ENCODE peak calls at places on chromosome 17, in nine cellular contexts. One of them, this sample, is unnamed.
A peak's percentile ranks its signal among the peaks of the same experiment; 100 is the strongest.

GRCh38 chr17:34443832-34444469 is 80.9 kb upstream of the CCL1 start:
- DNase-seq in lower leg skin: no peak
- DNase-seq in B cell: no peak
- DNase-seq in mucosa of descending colon: peak; percentile 4
- DNase-seq in progenitor cell of endocrine pancreas: no peak
- DNase-seq in keratinocyte: no peak
- DNase-seq in CD8-positive, alpha-beta T cell: no peak
- DNase-seq in AG04450: no peak
- DNase-seq in cardiac fibroblast: no peak
- DNase-seq in this sample: no peak

GRCh38 chr17:82332669-82333278 is 792 bp downstream of the SECTM1 start:
- DNase-seq in lower leg skin: no peak
- DNase-seq in B cell: peak; percentile 56
- DNase-seq in mucosa of descending colon: peak; percentile 59
- DNase-seq in progenitor cell of endocrine pancreas: no peak
- DNase-seq in keratinocyte: peak; percentile 35
- DNase-seq in CD8-positive, alpha-beta T cell: peak; percentile 28
- DNase-seq in AG04450: no peak
- DNase-seq in cardiac fibroblast: peak; percentile 32
- DNase-seq in this sample: no peak

GRCh38 chr17:3879591-3880417 is 13.0 kb downstream of the CAMKK1 start:
- DNase-seq in lower leg skin: no peak
- DNase-seq in B cell: no peak
- DNase-seq in mucosa of descending colon: no peak
- DNase-seq in progenitor cell of endocrine pancreas: no peak
- DNase-seq in keratinocyte: no peak
- DNase-seq in CD8-positive, alpha-beta T cell: no peak
- DNase-seq in AG04450: no peak
- DNase-seq in cardiac fibroblast: no peak
- DNase-seq in this sample: no peak

GRCh38 chr17:47207143-47208067 is 1.7 kb upstream of the MYL4 start:
- DNase-seq in lower leg skin: no peak
- DNase-seq in B cell: no peak
- DNase-seq in mucosa of descending colon: no peak
- DNase-seq in progenitor cell of endocrine pancreas: no peak
- DNase-seq in keratinocyte: no peak
- DNase-seq in CD8-positive, alpha-beta T cell: no peak
- DNase-seq in AG04450: no peak
- DNase-seq in cardiac fibroblast: no peak
- DNase-seq in this sample: no peak

GRCh38 chr17:4485676-4486646 is 12.7 kb upstream of the SPNS2 start:
- DNase-seq in lower leg skin: no peak
- DNase-seq in B cell: peak; percentile 53
- DNase-seq in mucosa of descending colon: peak; percentile 33
- DNase-seq in progenitor cell of endocrine pancreas: no peak
- DNase-seq in keratinocyte: no peak
- DNase-seq in CD8-positive, alpha-beta T cell: peak; percentile 68
- DNase-seq in AG04450: no peak
- DNase-seq in cardiac fibroblast: no peak
- DNase-seq in this sample: no peak

GRCh38 chr17:42316755-42317154 is 28.5 kb downstream of the STAT5A start:
- DNase-seq in lower leg skin: no peak
- DNase-seq in B cell: no peak
- DNase-seq in mucosa of descending colon: no peak
- DNase-seq in progenitor cell of endocrine pancreas: no peak
- DNase-seq in keratinocyte: no peak
- DNase-seq in CD8-positive, alpha-beta T cell: no peak
- DNase-seq in AG04450: no peak
- DNase-seq in cardiac fibroblast: no peak
- DNase-seq in this sample: no peak

GRCh38 chr17:29357232-29357631 is 32.9 kb upstream of the TAOK1 start:
- DNase-seq in lower leg skin: no peak
- DNase-seq in B cell: no peak
- DNase-seq in mucosa of descending colon: no peak
- DNase-seq in progenitor cell of endocrine pancreas: no peak
- DNase-seq in keratinocyte: no peak
- DNase-seq in CD8-positive, alpha-beta T cell: no peak
- DNase-seq in AG04450: no peak
- DNase-seq in cardiac fibroblast: no peak
- DNase-seq in this sample: no peak

GRCh38 chr17:56020369-56020768 is 132.9 kb upstream of the ANKFN1 start:
- DNase-seq in lower leg skin: no peak
- DNase-seq in B cell: no peak
- DNase-seq in mucosa of descending colon: no peak
- DNase-seq in progenitor cell of endocrine pancreas: no peak
- DNase-seq in keratinocyte: no peak
- DNase-seq in CD8-positive, alpha-beta T cell: no peak
- DNase-seq in AG04450: no peak
- DNase-seq in cardiac fibroblast: no peak
- DNase-seq in this sample: no peak

GRCh38 chr17:79298801-79299200 is 224.2 kb downstream of the ENGASE start:
- DNase-seq in lower leg skin: no peak
- DNase-seq in B cell: no peak
- DNase-seq in mucosa of descending colon: no peak
- DNase-seq in progenitor cell of endocrine pancreas: no peak
- DNase-seq in keratinocyte: no peak
- DNase-seq in CD8-positive, alpha-beta T cell: no peak
- DNase-seq in AG04450: no peak
- DNase-seq in cardiac fibroblast: no peak
- DNase-seq in this sample: no peak

GRCh38 chr17:12918132-12918531 is 99.7 kb downstream of the ELAC2 start:
- DNase-seq in lower leg skin: no peak
- DNase-seq in B cell: no peak
- DNase-seq in mucosa of descending colon: no peak
- DNase-seq in progenitor cell of endocrine pancreas: no peak
- DNase-seq in keratinocyte: no peak
- DNase-seq in CD8-positive, alpha-beta T cell: no peak
- DNase-seq in AG04450: no peak
- DNase-seq in cardiac fibroblast: no peak
- DNase-seq in this sample: no peak

GRCh38 chr17:2701161-2701995 is 10.2 kb downstream of the CLUH start:
- DNase-seq in lower leg skin: peak; percentile 87
- DNase-seq in B cell: no peak
- DNase-seq in mucosa of descending colon: no peak
- DNase-seq in progenitor cell of endocrine pancreas: no peak
- DNase-seq in keratinocyte: no peak
- DNase-seq in CD8-positive, alpha-beta T cell: no peak
- DNase-seq in AG04450: no peak
- DNase-seq in cardiac fibroblast: no peak
- DNase-seq in this sample: no peak

GRCh38 chr17:2700491-2701141 is 10.9 kb downstream of the CLUH start:
- DNase-seq in lower leg skin: peak; percentile 75
- DNase-seq in B cell: no peak
- DNase-seq in mucosa of descending colon: no peak
- DNase-seq in progenitor cell of endocrine pancreas: no peak
- DNase-seq in keratinocyte: no peak
- DNase-seq in CD8-positive, alpha-beta T cell: no peak
- DNase-seq in AG04450: no peak
- DNase-seq in cardiac fibroblast: no peak
- DNase-seq in this sample: no peak

GRCh38 chr17:2703606-2704005 is 8.0 kb downstream of the CLUH start:
- DNase-seq in lower leg skin: no peak
- DNase-seq in B cell: no peak
- DNase-seq in mucosa of descending colon: no peak
- DNase-seq in progenitor cell of endocrine pancreas: no peak
- DNase-seq in keratinocyte: no peak
- DNase-seq in CD8-positive, alpha-beta T cell: no peak
- DNase-seq in AG04450: no peak
- DNase-seq in cardiac fibroblast: no peak
- DNase-seq in this sample: no peak

GRCh38 chr17:2703181-2703580 is 8.4 kb downstream of the CLUH start:
- DNase-seq in lower leg skin: no peak
- DNase-seq in B cell: no peak
- DNase-seq in mucosa of descending colon: no peak
- DNase-seq in progenitor cell of endocrine pancreas: no peak
- DNase-seq in keratinocyte: no peak
- DNase-seq in CD8-positive, alpha-beta T cell: no peak
- DNase-seq in AG04450: no peak
- DNase-seq in cardiac fibroblast: no peak
- DNase-seq in this sample: no peak

GRCh38 chr17:2701996-2702741 is 9.4 kb downstream of the CLUH start:
- DNase-seq in lower leg skin: peak; percentile 83
- DNase-seq in B cell: no peak
- DNase-seq in mucosa of descending colon: no peak
- DNase-seq in progenitor cell of endocrine pancreas: no peak
- DNase-seq in keratinocyte: no peak
- DNase-seq in CD8-positive, alpha-beta T cell: no peak
- DNase-seq in AG04450: no peak
- DNase-seq in cardiac fibroblast: no peak
- DNase-seq in this sample: no peak
- TF ChIP-seq CTCF in lower leg skin: no peak
- TF ChIP-seq CTCF in B cell: no peak
- TF ChIP-seq CTCF in mucosa of descending colon: no peak
- TF ChIP-seq CTCF in progenitor cell of endocrine pancreas: no peak
- TF ChIP-seq CTCF in keratinocyte: no peak
- TF ChIP-seq CTCF in CD8-positive, alpha-beta T cell: no peak
- TF ChIP-seq CTCF in AG04450: no peak
- TF ChIP-seq CTCF in cardiac fibroblast: no peak
- TF ChIP-seq CTCF in this sample: no peak

DNA sequence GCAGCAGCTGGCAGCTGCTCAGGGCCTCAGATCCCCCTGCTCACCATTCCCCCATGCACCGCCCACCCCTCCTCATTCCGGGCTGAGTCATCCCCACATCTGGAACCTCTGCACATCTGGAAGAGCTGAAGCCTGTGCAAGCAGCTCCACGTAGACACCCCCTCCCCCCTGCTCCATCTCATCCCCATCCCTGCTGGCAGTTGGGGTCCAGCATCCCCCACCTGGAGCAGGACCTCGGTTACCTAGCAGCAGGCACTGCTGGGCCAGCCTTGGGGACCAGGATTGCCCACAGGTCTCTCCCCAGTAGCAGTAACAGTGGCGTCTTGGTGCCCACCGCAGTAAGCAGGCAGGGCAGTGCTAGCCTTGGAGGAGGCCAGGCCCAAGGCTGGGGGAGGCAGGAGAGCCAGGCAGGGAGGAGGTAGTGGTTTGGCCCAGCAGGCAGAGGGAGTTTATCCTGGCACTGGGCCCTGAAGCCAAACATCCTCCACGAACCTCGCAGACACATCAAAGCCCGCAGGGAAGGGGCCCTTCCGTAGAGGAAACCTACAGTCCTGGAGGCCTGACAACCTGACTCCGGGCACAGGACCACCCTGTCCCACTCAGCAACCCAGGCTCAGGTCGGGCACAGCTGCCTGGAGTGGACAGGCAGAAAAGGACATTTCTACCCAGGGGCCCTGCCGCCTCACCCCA is 7.7 kb upstream of the TMEM92 start:
- DNase-seq in lower leg skin: peak; percentile 89
- DNase-seq in B cell: no peak
- DNase-seq in mucosa of descending colon: no peak
- DNase-seq in progenitor cell of endocrine pancreas: no peak
- DNase-seq in keratinocyte: no peak
- DNase-seq in CD8-positive, alpha-beta T cell: no peak
- DNase-seq in AG04450: peak; percentile 74
- DNase-seq in cardiac fibroblast: peak; percentile 84
- DNase-seq in this sample: peak; percentile 92
- TF ChIP-seq CTCF in lower leg skin: no peak
- TF ChIP-seq CTCF in B cell: no peak
- TF ChIP-seq CTCF in mucosa of descending colon: no peak
- TF ChIP-seq CTCF in progenitor cell of endocrine pancreas: no peak
- TF ChIP-seq CTCF in keratinocyte: no peak
- TF ChIP-seq CTCF in CD8-positive, alpha-beta T cell: no peak
- TF ChIP-seq CTCF in AG04450: peak; percentile 45
- TF ChIP-seq CTCF in cardiac fibroblast: peak; percentile 35
- TF ChIP-seq CTCF in this sample: peak; percentile 28

DNA sequence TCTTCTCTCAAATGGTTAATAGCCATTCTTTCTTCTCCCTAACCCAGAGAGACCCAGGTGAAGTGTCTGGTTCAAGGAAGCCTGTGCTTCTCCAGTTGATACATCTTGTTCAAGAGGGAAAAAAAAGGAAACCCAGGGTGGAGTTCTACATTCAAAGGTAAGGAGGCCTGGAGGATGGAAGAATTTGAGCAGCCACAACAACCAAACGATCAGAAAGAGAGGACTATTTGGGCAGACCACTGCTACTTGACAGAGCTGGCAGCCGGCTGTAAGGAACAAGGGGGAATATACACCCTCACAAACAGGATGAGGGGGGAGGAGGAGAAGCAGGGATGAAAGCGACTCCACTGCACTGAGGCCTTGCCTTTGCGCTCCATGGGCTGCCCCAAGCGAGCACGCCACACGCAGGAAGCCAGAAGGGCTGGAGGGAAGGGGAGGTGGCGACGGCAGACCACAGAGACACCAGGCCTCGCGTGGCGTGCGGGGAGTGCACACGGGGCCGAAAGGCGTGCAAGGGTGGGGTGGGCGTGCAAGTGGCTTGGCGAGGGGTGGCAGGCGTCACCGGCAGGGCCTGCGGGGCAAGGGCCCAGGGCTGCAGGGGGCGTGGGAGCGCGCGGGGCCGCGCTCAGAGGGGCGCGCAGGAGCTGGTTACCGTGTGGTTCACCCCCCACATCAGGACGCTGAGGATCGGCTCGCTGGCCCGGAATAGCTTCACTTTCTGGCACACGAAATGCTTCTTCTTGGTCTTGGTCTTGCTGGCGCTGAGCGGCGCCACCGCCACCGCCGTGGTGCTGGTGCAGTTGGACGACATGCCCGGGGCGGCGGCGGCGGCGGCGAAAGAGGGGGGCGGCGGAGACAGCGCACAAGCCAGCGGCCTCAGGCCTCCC is 499 bp downstream of the PIP4K2B start:
- DNase-seq in lower leg skin: peak; percentile 94
- DNase-seq in B cell: no peak
- DNase-seq in mucosa of descending colon: peak; percentile 51
- DNase-seq in progenitor cell of endocrine pancreas: no peak
- DNase-seq in keratinocyte: no peak
- DNase-seq in CD8-positive, alpha-beta T cell: peak; percentile 52
- DNase-seq in AG04450: no peak
- DNase-seq in cardiac fibroblast: peak; percentile 50
- DNase-seq in this sample: peak; percentile 84
- TF ChIP-seq CTCF in lower leg skin: no peak
- TF ChIP-seq CTCF in B cell: no peak
- TF ChIP-seq CTCF in mucosa of descending colon: no peak
- TF ChIP-seq CTCF in progenitor cell of endocrine pancreas: peak; percentile 29
- TF ChIP-seq CTCF in keratinocyte: no peak
- TF ChIP-seq CTCF in CD8-positive, alpha-beta T cell: no peak
- TF ChIP-seq CTCF in AG04450: no peak
- TF ChIP-seq CTCF in cardiac fibroblast: no peak
- TF ChIP-seq CTCF in this sample: no peak

DNA sequence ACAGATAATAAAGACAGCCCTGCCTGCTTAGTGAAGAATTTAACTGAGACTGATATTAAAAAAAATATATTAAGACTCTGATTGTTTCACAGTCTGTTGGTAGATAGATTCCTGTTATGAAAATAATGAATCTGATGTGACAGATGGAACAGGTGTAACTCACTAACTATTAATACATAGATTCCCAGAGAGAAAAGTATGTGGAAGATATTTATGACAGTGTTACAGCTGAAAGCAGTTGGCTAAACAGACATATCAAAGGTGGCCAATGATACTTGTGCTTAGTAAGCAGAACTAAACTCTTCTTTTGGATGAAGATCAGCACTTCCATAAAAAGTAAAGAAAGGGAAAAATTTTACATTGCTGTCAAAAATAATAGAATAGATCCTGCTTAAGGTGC is 598.2 kb upstream of the CA10 start:
- DNase-seq in lower leg skin: no peak
- DNase-seq in B cell: no peak
- DNase-seq in mucosa of descending colon: no peak
- DNase-seq in progenitor cell of endocrine pancreas: no peak
- DNase-seq in keratinocyte: no peak
- DNase-seq in CD8-positive, alpha-beta T cell: no peak
- DNase-seq in AG04450: no peak
- DNase-seq in cardiac fibroblast: no peak
- DNase-seq in this sample: no peak
- TF ChIP-seq CTCF in lower leg skin: no peak
- TF ChIP-seq CTCF in B cell: no peak
- TF ChIP-seq CTCF in mucosa of descending colon: no peak
- TF ChIP-seq CTCF in progenitor cell of endocrine pancreas: no peak
- TF ChIP-seq CTCF in keratinocyte: no peak
- TF ChIP-seq CTCF in CD8-positive, alpha-beta T cell: no peak
- TF ChIP-seq CTCF in AG04450: no peak
- TF ChIP-seq CTCF in cardiac fibroblast: no peak
- TF ChIP-seq CTCF in this sample: no peak

GRCh38 chr17:58200024-58200633 is 7.6 kb downstream of the EPX start:
- DNase-seq in lower leg skin: no peak
- DNase-seq in B cell: peak; percentile 68
- DNase-seq in mucosa of descending colon: peak; percentile 50
- DNase-seq in progenitor cell of endocrine pancreas: peak; percentile 41
- DNase-seq in keratinocyte: no peak
- DNase-seq in CD8-positive, alpha-beta T cell: peak; percentile 56
- DNase-seq in AG04450: no peak
- DNase-seq in cardiac fibroblast: peak; percentile 35
- DNase-seq in this sample: no peak
- TF ChIP-seq CTCF in lower leg skin: no peak
- TF ChIP-seq CTCF in B cell: peak; percentile 77
- TF ChIP-seq CTCF in mucosa of descending colon: peak; percentile 13
- TF ChIP-seq CTCF in progenitor cell of endocrine pancreas: peak; percentile 68
- TF ChIP-seq CTCF in keratinocyte: peak; percentile 76
- TF ChIP-seq CTCF in CD8-positive, alpha-beta T cell: peak; percentile 59
- TF ChIP-seq CTCF in AG04450: peak; percentile 54
- TF ChIP-seq CTCF in cardiac fibroblast: peak; percentile 68
- TF ChIP-seq CTCF in this sample: peak; percentile 54

This sample was measured in osteocyte.